ENCODE peak calls at places on chromosomes 5 and 9, in six cellular contexts. W is HTR-8/SVneo; M is CD8-positive, alpha-beta T cell; B is T-helper 2 cell; T is LHCN-M2; V is Calu3. P is an unnamed sample.

GRCh38 chr5:142109356-142110045 is 922 bp downstream of the NDFIP1 start:
- DNase-seq in W (no peak), M (peak), B (peak), T (peak), V (no peak), P (no peak)

GRCh38 chr5:76145945-76146344 is 62.8 kb downstream of the SV2C start:
- DNase-seq in W (no peak), M (no peak), B (peak), T (no peak), V (peak), P (no peak)

GRCh38 chr9:77188242-77188641 is 10.9 kb downstream of the VPS13A start:
- DNase-seq in W (no peak), M (no peak), B (no peak), T (no peak), V (no peak), P (no peak)

GRCh38 chr9:135290566-135290965 is 189.0 kb upstream of the PPP1R26 start:
- DNase-seq in W (no peak), M (no peak), B (no peak), T (no peak), V (no peak), P (no peak)

GRCh38 chr9:134617246-134617645 is 24.4 kb upstream of the COL5A1 start:
- DNase-seq in W (no peak), M (no peak), B (no peak), T (no peak), V (no peak), P (no peak)

GRCh38 chr5:170623576-170624181 is 119.9 kb downstream of the KCNIP1 start:
- DNase-seq in W (peak), M (no peak), B (peak), T (peak), V (peak), P (peak)

GRCh38 chr5:11048760-11049159 is 287.7 kb upstream of the DAP start:
- DNase-seq in W (no peak), M (no peak), B (no peak), T (no peak), V (peak), P (no peak)

GRCh38 chr5:2832394-2832793 is 80.9 kb upstream of the IRX2 start:
- DNase-seq in W (no peak), M (no peak), B (no peak), T (no peak), V (no peak), P (no peak)

GRCh38 chr5:93800988-93801811 is 59.8 kb upstream of the POU5F2 start:
- DNase-seq in W (peak), M (no peak), B (peak), T (peak), V (peak), P (no peak)

P was measured in NCI-H1930.